ENCODE peak calls at places on chromosomes 5 and 9, in ten cellular contexts. P is caudate nucleus; M is D341Med; F is coronary artery; R is activated CD8-positive, alpha-beta memory T cell treated with anti-CD3 and anti-CD28 coated beads for 1 hour; Y is DMS153; H is hypothalamus; D is HEK293T; W is left lobe of liver; J is GM23338. K is an unnamed sample.

GRCh38 chr9:95124582-95125359 is 192.7 kb downstream of the FANCC start:
- DNase-seq in Y (peak), J (peak), W (no peak), M (no peak), H (no peak), R (no peak), P (no peak), F (no peak), D (no peak), K (no peak)

GRCh38 chr5:158879993-158880392 is 219.7 kb downstream of the EBF1 start:
- DNase-seq in W (no peak), F (no peak), J (no peak), Y (no peak), R (no peak), M (no peak), P (no peak), D (no peak), H (no peak), K (no peak)

GRCh38 chr5:115414406-115415142 is 118.1 kb upstream of the CCDC112 start:
- DNase-seq in P (no peak), D (no peak), M (no peak), W (no peak), R (no peak), J (no peak), H (no peak), F (no peak), Y (no peak), K (no peak)

GRCh38 chr9:122056484-122056883 is 36.6 kb downstream of the TTLL11 start:
- DNase-seq in D (peak), M (no peak), P (no peak), J (peak), R (no peak), Y (no peak), W (no peak), F (no peak), H (no peak), K (no peak)

GRCh38 chr5:157359350-157359910 is 93.5 kb downstream of the CYFIP2 start:
- DNase-seq in H (no peak), F (peak), J (no peak), D (no peak), R (no peak), W (no peak), Y (no peak), M (no peak), P (no peak), K (no peak)

GRCh38 chr9:4717815-4718214 is 23.2 kb downstream of the AK3 start:
- DNase-seq in R (no peak), W (no peak), F (no peak), J (no peak), P (no peak), D (no peak), M (no peak), H (no peak), Y (no peak), K (no peak)

GRCh38 chr5:171840066-171840465 is 54.4 kb downstream of the SMIM23 start:
- DNase-seq in W (no peak), Y (no peak), D (peak), J (peak), M (no peak), P (no peak), F (no peak), H (no peak), R (no peak), K (no peak)

GRCh38 chr5:96687812-96688453 is 25.8 kb downstream of the CAST start:
- DNase-seq in Y (peak), F (no peak), R (no peak), M (peak), H (no peak), D (peak), W (no peak), J (peak), P (no peak), K (no peak)

GRCh38 chr5:168186289-168187074 is 105.0 kb upstream of the WWC1 start:
- DNase-seq in H (no peak), F (no peak), M (no peak), J (no peak), P (no peak), D (no peak), W (no peak), R (no peak), Y (no peak), K (no peak)